ENCODE peak calls at places on chromosomes 12 and 14, in nine cellular contexts. X, O, W, Z, Y, C, G, E and F are unnamed samples.

GRCh38 chr12:51913071-51914033 is 6.0 kb downstream of the ACVRL1 start:
- DNase-seq in X (no peak), O (no peak), W (no peak), Z (no peak), Y (no peak), C (no peak), G (no peak), E (no peak), F (no peak)

GRCh38 chr14:66624319-66624937 is 116.5 kb downstream of the GPHN start:
- DNase-seq in X (peak), O (peak), W (peak), Z (peak), Y (peak), C (peak), G (peak), E (peak), F (peak)

GRCh38 chr12:89494411-89495231 is 30.0 kb downstream of the GALNT4 start:
- DNase-seq in X (no peak), O (peak), W (no peak), Z (no peak), Y (no peak), C (peak), G (no peak), E (no peak), F (peak)

GRCh38 chr12:8946733-8947132 is 2.7 kb downstream of the M6PR start:
- DNase-seq in X (no peak), O (no peak), W (no peak), Z (no peak), Y (no peak), C (no peak), G (no peak), E (no peak), F (no peak)

GRCh38 chr12:120902846-120903381 is 1.2 kb downstream of the SPPL3 start:
- DNase-seq in X (no peak), O (no peak), W (no peak), Z (no peak), Y (no peak), C (no peak), G (no peak), E (no peak), F (no peak)

GRCh38 chr12:95385246-95385645 is 88.7 kb upstream of the METAP2 start:
- DNase-seq in X (no peak), O (peak), W (no peak), Z (peak), Y (peak), C (peak), G (peak), E (no peak), F (no peak)

GRCh38 chr12:112236386-112236785 is 111.0 kb downstream of the TRAFD1 start:
- DNase-seq in X (no peak), O (peak), W (no peak), Z (no peak), Y (no peak), C (no peak), G (no peak), E (no peak), F (no peak)

GRCh38 chr12:94418517-94418916 is 41.1 kb downstream of the CEP83 start:
- DNase-seq in X (no peak), O (peak), W (no peak), Z (no peak), Y (no peak), C (peak), G (no peak), E (no peak), F (no peak)

GRCh38 chr12:110919720-110920119 is 659 bp downstream of the MYL2 start:
- DNase-seq in X (no peak), O (no peak), W (no peak), Z (no peak), Y (no peak), C (no peak), G (no peak), E (no peak), F (no peak)

GRCh38 chr12:48002773-48003218 is 1.5 kb downstream of the COL2A1 start:
- DNase-seq in X (no peak), O (peak), W (no peak), Z (no peak), Y (peak), C (peak), G (no peak), E (no peak), F (peak)

GRCh38 chr12:124738636-124739467 is 124.8 kb downstream of the SCARB1 start:
- DNase-seq in X (no peak), O (peak), W (no peak), Z (no peak), Y (no peak), C (peak), G (no peak), E (no peak), F (no peak)

GRCh38 chr12:131052891-131053290 is 99.2 kb downstream of the ADGRD1 start:
- DNase-seq in X (no peak), O (no peak), W (no peak), Z (no peak), Y (no peak), C (no peak), G (no peak), E (no peak), F (no peak)

GRCh38 chr12:25054783-25055144 is 105.9 kb upstream of the BCAT1 start:
- DNase-seq in X (no peak), O (no peak), W (no peak), Z (peak), Y (peak), C (peak), G (no peak), E (no peak), F (no peak)

GRCh38 chr14:64772394-64772950 is 68.2 kb downstream of the PLEKHG3 start:
- DNase-seq in X (no peak), O (no peak), W (no peak), Z (no peak), Y (no peak), C (no peak), G (no peak), E (no peak), F (no peak)

GRCh38 chr12:107398101-107398500 is 287.5 kb upstream of the PWP1 start:
- DNase-seq in X (no peak), O (no peak), W (no peak), Z (no peak), Y (no peak), C (peak), G (no peak), E (no peak), F (no peak)

GRCh38 chr12:47845066-47845465 is 25.4 kb upstream of the HDAC7 start:
- DNase-seq in X (no peak), O (no peak), W (no peak), Z (no peak), Y (no peak), C (no peak), G (no peak), E (no peak), F (no peak)

GRCh38 chr14:102591372-102591943 is 991 bp upstream of the RCOR1 start:
- DNase-seq in X (peak), O (peak), W (peak), Z (peak), Y (no peak), C (peak), G (peak), E (no peak), F (no peak)

GRCh38 chr14:73500360-73500759 is 9.6 kb downstream of the RIOX1 start:
- DNase-seq in X (no peak), O (no peak), W (no peak), Z (peak), Y (no peak), C (no peak), G (no peak), E (no peak), F (no peak)

GRCh38 chr14:20848316-20848954 is 42.8 kb upstream of the RNASE3 start:
- DNase-seq in X (no peak), O (peak), W (no peak), Z (peak), Y (peak), C (peak), G (no peak), E (no peak), F (no peak)

GRCh38 chr14:99597911-99598600 is 6.0 kb downstream of the CCDC85C start:
- DNase-seq in X (no peak), O (no peak), W (no peak), Z (no peak), Y (no peak), C (no peak), G (no peak), E (no peak), F (no peak)

DNA sequence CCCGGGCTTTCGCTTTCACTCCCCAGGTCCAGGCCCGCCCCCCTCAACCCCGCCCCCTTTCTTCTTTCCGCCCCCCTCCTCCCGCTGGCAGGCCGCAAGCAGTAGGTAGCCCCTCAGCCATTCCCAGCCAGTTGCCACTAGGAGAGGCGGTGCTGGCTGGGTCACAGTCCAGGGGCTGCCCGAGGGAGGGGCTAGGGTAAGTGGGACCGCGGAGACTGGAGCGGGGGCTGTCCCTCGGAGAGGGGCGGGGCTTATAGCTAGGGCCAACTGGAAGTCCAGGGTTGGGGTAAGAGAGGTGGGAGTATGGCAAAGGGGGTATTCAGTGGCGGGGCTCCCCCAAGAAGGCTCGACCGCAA is 190 bp upstream of the PSME2 start:
- DNase-seq in X (peak), O (peak), W (peak), Z (peak), Y (peak), C (peak), G (peak), E (peak), F (peak)
- TF ChIP-seq CTCF in X (peak), O (no peak), W (no peak), Z (no peak), Y (no peak), C (no peak), G (no peak), E (no peak), F (no peak)

DNA sequence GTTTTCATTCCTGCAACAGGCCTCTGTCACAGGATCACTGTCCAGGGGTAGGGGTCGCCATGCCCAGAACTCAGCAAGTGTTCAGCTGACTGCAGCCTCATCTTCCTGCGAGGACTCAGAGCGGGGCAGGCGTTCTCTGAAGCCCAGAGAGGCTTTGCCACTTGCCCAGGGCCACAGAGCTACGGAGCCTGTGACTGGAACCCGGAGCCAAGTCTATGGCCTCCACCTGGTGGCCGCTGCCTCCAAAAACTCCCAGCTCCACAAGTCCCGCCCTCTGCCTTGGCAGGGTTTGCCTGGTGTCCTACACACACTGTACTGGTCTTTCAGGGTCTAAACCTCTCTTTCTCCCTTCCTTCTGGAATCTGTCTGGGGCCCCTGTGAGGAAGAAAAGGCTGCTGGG is 8.7 kb upstream of the PPP1R13B start:
- DNase-seq in X (no peak), O (no peak), W (no peak), Z (no peak), Y (no peak), C (no peak), G (no peak), E (no peak), F (no peak)
- TF ChIP-seq CTCF in X (no peak), O (no peak), W (no peak), Z (no peak), Y (no peak), C (no peak), G (no peak), E (no peak), F (no peak)

DNA sequence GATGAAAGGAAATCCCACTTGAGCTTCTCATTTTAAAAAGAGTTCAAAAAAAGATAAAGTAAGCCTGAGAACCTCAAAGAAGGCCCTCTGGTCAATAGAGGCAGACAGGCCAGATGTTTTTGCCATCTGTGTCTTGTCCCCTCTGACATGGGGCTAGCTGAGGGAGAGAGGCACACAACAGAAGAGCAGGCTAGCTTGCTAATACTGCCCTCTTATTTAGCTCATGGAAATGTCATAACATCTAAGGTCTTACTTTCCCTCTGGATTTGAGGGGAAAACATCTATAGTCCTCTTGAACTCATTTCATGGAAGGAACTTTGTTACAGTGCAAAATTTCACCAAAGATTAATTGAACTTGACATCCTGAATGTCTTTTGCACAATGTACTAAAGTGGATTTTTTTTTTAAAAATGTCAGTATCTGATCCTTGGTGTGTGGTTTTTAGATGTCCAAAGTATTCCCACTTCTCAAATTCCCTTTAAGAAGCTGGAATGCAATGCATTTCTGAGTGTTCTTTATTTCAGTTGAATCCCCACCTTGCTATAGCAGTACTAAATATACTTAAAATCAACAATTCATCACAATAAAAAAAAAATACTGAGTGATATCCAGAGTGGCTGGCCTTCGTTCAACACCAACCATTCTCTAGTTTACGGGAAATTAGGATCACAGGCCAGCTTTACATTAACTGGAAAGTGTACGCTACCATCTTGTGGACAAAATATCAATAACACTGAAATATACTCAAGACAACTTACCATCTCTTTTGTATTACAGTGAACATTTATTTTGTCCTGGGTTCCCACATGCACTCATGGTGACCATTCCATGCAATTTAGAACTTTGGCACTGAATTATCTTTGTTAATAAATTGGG is 176.6 kb downstream of the PAH start:
- DNase-seq in X (no peak), O (peak), W (no peak), Z (peak), Y (peak), C (peak), G (no peak), E (no peak), F (no peak)
- TF ChIP-seq CTCF in X (peak), O (peak), W (peak), Z (peak), Y (no peak), C (peak), G (peak), E (peak), F (no peak)

DNA sequence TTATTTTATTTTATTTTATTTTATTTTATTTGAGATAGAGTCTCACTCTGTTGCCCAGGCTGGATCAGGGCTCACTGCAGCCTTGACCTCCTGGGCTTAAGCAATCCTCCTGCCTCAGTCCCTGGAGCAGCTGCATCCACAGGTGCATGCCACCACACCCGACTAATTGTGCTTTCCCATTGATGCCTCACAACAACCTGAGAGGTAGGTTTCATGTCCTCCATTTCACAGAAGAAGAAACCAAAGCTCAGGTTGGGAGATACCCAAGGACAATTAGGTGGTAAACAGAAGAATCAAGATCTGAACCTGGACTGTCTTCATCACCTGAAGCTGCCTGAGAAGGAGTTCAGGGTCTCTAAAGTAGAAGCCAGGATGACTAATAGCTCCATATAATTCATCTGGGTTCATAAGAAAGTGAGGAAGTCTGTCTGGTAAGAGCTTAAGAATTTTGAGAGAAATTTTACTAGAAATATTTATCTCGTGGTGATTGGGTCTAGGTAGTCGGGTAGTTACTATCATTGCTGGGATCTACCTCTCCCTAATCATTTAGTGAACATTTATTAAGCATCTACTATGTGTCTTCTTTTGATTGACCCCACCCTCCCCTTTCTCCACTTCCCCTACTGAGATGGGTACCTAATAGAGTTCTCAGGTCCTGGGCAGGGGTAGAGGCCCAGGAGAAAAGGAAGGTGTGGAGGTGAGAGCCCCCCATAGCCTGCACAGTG is 23.2 kb upstream of the ATP5MC2 start:
- DNase-seq in X (no peak), O (no peak), W (no peak), Z (no peak), Y (no peak), C (no peak), G (no peak), E (no peak), F (no peak)
- TF ChIP-seq CTCF in X (no peak), O (no peak), W (no peak), Z (no peak), Y (no peak), C (no peak), G (no peak), E (no peak), F (no peak)

GRCh38 chr12:56297400-56297799 is 2.7 kb downstream of the CS start:
- DNase-seq in X (no peak), O (no peak), W (no peak), Z (no peak), Y (no peak), C (no peak), G (no peak), E (no peak), F (no peak)

GRCh38 chr12:56298828-56299227 is 1.3 kb downstream of the CS start:
- DNase-seq in X (no peak), O (no peak), W (no peak), Z (no peak), Y (no peak), C (no peak), G (no peak), E (no peak), F (no peak)

GRCh38 chr12:56300644-56301464 is 724 bp upstream of the CS start:
- DNase-seq in X (no peak), O (no peak), W (no peak), Z (no peak), Y (no peak), C (no peak), G (no peak), E (no peak), F (no peak)

GRCh38 chr12:56299308-56299852 is 750 bp downstream of the CS start:
- DNase-seq in X (no peak), O (peak), W (no peak), Z (peak), Y (peak), C (no peak), G (peak), E (no peak), F (no peak)

DNA sequence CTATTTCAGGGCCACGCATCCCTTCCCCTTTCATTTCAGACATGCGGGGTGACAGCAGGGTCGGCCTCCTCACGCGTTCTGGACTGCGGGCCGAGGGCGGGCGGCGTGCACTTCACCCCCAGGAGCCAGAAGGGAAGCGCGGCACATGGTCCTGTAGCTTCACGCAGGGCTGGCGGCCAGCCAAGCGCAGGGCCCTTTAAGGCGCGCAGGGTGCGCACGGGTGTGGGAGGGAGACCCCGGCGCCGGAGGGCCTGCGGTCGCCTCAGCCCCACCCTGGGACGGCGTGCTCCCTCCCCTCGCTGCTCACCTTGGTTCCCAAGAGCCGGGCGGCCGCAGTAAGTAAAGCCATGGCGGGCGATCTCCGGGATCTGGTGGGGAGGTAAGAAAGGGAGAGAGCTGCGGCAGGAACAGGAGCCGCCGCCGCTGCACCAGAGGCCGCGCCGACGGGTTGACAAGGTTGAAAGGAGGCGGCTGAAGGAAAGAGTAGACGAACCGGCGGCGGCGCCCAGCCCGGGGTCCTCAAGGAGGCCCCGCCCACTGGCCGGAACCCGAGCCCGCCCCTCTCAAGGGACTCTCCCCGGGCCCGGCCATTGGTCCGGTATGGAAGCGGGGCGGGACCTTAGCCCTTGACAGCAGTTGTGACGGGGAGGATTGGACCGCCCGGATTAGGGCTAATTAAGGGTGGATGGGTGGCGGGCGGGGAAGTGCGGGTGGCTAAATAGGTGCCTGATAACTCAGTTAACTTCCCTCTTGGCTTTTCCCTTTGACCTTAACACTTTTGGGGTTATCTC is at the start of gene CS:
- DNase-seq in X (peak), O (peak), W (peak), Z (peak), Y (peak), C (peak), G (peak), E (peak), F (peak)
- TF ChIP-seq CTCF in X (no peak), O (no peak), W (no peak), Z (no peak), Y (no peak), C (no peak), G (no peak), E (no peak), F (no peak)

GRCh38 chr12:58176296-58176869 is 235.0 kb downstream of the ATP23 start:
- DNase-seq in X (peak), O (peak), W (no peak), Z (peak), Y (peak), C (peak), G (peak), E (peak), F (peak)
- TF ChIP-seq CTCF in X (peak), O (peak), W (peak), Z (no peak), Y (peak), C (peak), G (peak), E (peak), F (peak)

GRCh38 chr12:3644103-3644502 is 108.8 kb downstream of the CRACR2A start:
- DNase-seq in X (no peak), O (no peak), W (no peak), Z (no peak), Y (no peak), C (no peak), G (no peak), E (no peak), F (no peak)
- TF ChIP-seq CTCF in X (no peak), O (no peak), W (no peak), Z (no peak), Y (no peak), C (no peak), G (no peak), E (peak), F (no peak)

DNA sequence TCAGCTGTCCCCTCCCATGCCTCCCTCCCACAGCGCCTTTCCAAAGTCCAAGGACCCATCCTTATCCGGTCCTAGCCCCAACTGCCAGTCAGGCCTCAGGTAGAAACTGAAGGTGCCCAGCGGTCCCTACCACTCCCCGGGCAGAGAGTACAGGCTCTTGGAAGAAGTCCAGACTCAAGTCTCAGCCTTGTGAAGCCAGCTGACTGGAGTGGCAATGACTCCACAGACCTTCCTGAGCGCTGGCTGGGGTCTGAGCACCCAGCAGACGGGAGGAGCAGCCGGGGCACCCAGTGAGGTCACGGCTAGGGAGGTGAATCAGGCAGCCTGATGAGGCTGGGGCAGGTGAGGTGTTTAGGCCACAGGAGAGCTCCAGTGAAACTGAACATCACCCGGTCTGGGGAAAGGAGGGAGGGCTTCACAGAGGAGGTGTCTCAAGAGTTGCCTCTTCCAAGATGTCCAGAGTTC is 60.0 kb downstream of the ITPK1 start:
- DNase-seq in X (no peak), O (no peak), W (no peak), Z (no peak), Y (no peak), C (no peak), G (no peak), E (no peak), F (no peak)
- TF ChIP-seq CTCF in X (no peak), O (no peak), W (no peak), Z (no peak), Y (no peak), C (no peak), G (no peak), E (no peak), F (no peak)